ENCODE peak calls at places on chromosome 16, in four cellular contexts. Y is naive thymus-derived CD4-positive, alpha-beta T cell; Z is PC-3; D is GM06990. N is an unnamed sample.
A peak's percentile ranks its signal among the peaks of the same experiment; 100 is the strongest.

GRCh38 chr16:50603206-50604064 is 55.2 kb downstream of the NKD1 start:
- DNase-seq in Y (no peak), D (no peak), Z (no peak), N (peak; percentile 48)

GRCh38 chr16:57167951-57168350 is 17.9 kb downstream of the PSME3IP1 start:
- DNase-seq in Z (peak; percentile 57), D (no peak), Y (peak; percentile 59), N (peak; percentile 74)

GRCh38 chr16:52786105-52786504 is 239.2 kb upstream of the TOX3 start:
- DNase-seq in Y (no peak), Z (no peak), D (no peak), N (no peak)

GRCh38 chr16:57260294-57260929 is 15.4 kb downstream of the ARL2BP start:
- DNase-seq in Y (peak; percentile 51), D (peak; percentile 67), Z (peak; percentile 65), N (peak; percentile 70)

GRCh38 chr16:29927523-29927905 is 1.5 kb upstream of the KCTD13 start:
- DNase-seq in D (no peak), Z (no peak), Y (no peak), N (peak; percentile 53)

GRCh38 chr16:24748242-24748641 is 18.8 kb downstream of the TNRC6A start:
- DNase-seq in Y (no peak), Z (peak; percentile 80), D (no peak), N (peak; percentile 85)

GRCh38 chr16:8589293-8590160 is 784 bp downstream of the TMEM114 start:
- DNase-seq in Z (no peak), Y (no peak), D (no peak), N (no peak)

GRCh38 chr16:56233795-56234566 is 42.7 kb downstream of the GNAO1 start:
- DNase-seq in Y (no peak), D (no peak), Z (no peak), N (peak; percentile 46)

GRCh38 chr16:56370836-56371235 is 54.5 kb downstream of the AMFR start:
- DNase-seq in Y (no peak), Z (peak; percentile 59), D (no peak), N (peak; percentile 73)

GRCh38 chr16:23858496-23859062 is 22.8 kb downstream of the PRKCB start:
- DNase-seq in D (no peak), Y (no peak), Z (no peak), N (no peak)

GRCh38 chr16:74497761-74498160 is 76.5 kb upstream of the CLEC18B start:
- DNase-seq in D (no peak), Y (no peak), Z (no peak), N (no peak)

GRCh38 chr16:88023786-88024185 is 72.6 kb downstream of the BANP start:
- DNase-seq in D (no peak), Y (no peak), Z (no peak), N (no peak)

GRCh38 chr16:79001156-79001997 is 599.2 kb downstream of the MAF start:
- DNase-seq in Z (no peak), D (no peak), Y (no peak), N (no peak)

GRCh38 chr16:27401768-27402568 is at the start of gene IL21R:
- DNase-seq in Z (no peak), D (peak; percentile 95), Y (peak; percentile 87), N (peak; percentile 23)

GRCh38 chr16:54421220-54421619 is 134.6 kb upstream of the IRX3 start:
- DNase-seq in D (no peak), Y (no peak), Z (no peak), N (no peak)

GRCh38 chr16:30535777-30536190 is 1.1 kb upstream of the ZNF747 start:
- DNase-seq in Z (peak; percentile 30), D (peak; percentile 80), Y (peak; percentile 56), N (peak; percentile 55)

GRCh38 chr16:13907431-13907830 is 12.5 kb upstream of the ERCC4 start:
- DNase-seq in Z (no peak), D (no peak), Y (no peak), N (no peak)

GRCh38 chr16:23469814-23470213 is 16.8 kb upstream of the COG7 start:
- DNase-seq in Y (no peak), Z (peak; percentile 81), D (no peak), N (no peak)

GRCh38 chr16:17829826-17830225 is 359.1 kb upstream of the XYLT1 start:
- DNase-seq in D (no peak), Z (no peak), Y (no peak), N (no peak)

GRCh38 chr16:57071840-57072541 is 20.4 kb upstream of the CPNE2 start:
- DNase-seq in Y (no peak), Z (peak; percentile 72), D (no peak), N (peak; percentile 23)

GRCh38 chr16:52578007-52578828 is 31.3 kb upstream of the TOX3 start:
- DNase-seq in Y (no peak), Z (no peak), D (no peak), N (no peak)

GRCh38 chr16:12178251-12178990 is 201.9 kb downstream of the SNX29 start:
- DNase-seq in Y (no peak), Z (no peak), D (no peak), N (peak; percentile 36)

GRCh38 chr16:4958510-4959111 is 481 bp downstream of the SEC14L5 start:
- DNase-seq in D (no peak), Z (no peak), Y (no peak), N (no peak)

GRCh38 chr16:62870554-62870953 is 834.3 kb upstream of the CDH8 start:
- DNase-seq in D (peak; percentile 15), Y (no peak), Z (no peak), N (peak; percentile 0)

GRCh38 chr16:19090916-19091315 is 22.8 kb upstream of the ITPRIPL2 start:
- DNase-seq in Z (no peak), Y (no peak), D (no peak), N (no peak)

GRCh38 chr16:71883193-71883848 is 661 bp downstream of the ZNF821 start:
- DNase-seq in D (peak; percentile 42), Y (peak; percentile 73), Z (peak; percentile 30), N (peak; percentile 62)

GRCh38 chr16:901715-902601 is 68.8 kb downstream of the LMF1 start:
- DNase-seq in Y (no peak), D (no peak), Z (no peak), N (no peak)

GRCh38 chr16:84193480-84193879 is 2.5 kb downstream of the ADAD2 start:
- DNase-seq in D (no peak), Z (no peak), Y (peak; percentile 43), N (no peak)

GRCh38 chr16:64398795-64399194 is 723.1 kb downstream of the CDH11 start:
- DNase-seq in Y (no peak), D (no peak), Z (peak; percentile 72), N (no peak)

GRCh38 chr16:84815446-84815845 is 4.3 kb upstream of the CRISPLD2 start:
- DNase-seq in Y (no peak), D (no peak), Z (no peak), N (no peak)

GRCh38 chr16:85898521-85899442 is at the start of gene IRF8:
- DNase-seq in D (peak; percentile 95), Y (peak; percentile 63), Z (no peak), N (peak; percentile 29)
- H3K4me3 ChIP-seq in D (peak within 1 kb of the TSS; percentile 91), Y (peak within 1 kb of the TSS; percentile 51), Z (no peak within 1 kb of the TSS), N (peak within 1 kb of the TSS; percentile 65)

DNA sequence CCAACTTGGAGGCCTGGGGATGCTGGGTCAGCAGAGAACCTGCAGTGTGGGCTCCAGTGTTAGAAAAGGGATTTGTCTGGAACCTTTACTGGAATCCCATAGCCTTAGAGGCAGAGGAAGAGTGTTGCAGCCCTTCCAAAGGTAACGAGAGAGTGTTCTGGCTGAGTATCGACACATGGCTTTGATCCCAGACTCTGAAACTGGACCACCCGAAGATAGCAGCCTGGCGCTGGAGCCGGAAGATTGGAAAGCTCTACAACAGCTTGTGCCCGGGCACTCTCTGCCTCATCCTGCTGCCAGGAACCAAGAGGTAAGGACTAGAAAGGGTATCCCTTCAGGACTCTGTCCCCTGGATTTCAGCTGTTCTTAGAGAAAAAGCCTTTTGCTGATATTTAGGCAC is 39.7 kb downstream of the REXO5 start:
- DNase-seq in Z (no peak), D (no peak), Y (no peak), N (no peak)
- H3K36me3 ChIP-seq in Z (no peaks in the 10 kb centered on the region), D (peaks cover 2% of the 10 kb centered on the region), Y (no peaks in the 10 kb centered on the region), N (peaks cover 5% of the 10 kb centered on the region)

GRCh38 chr16:3171181-3171854 is 16.7 kb upstream of the OR1F1 start:
- DNase-seq in D (no peak), Y (peak; percentile 49), Z (no peak), N (no peak)
- H3K4me3 ChIP-seq in D (peak overlapping the region; percentile 32), Y (peak overlapping the region; percentile 46), Z (no peak overlapping the region), N (no peak overlapping the region)

GRCh38 chr16:28591355-28591754 is 5.5 kb downstream of the SULT1A2 start:
- DNase-seq in Z (no peak), Y (no peak), D (no peak), N (no peak)

GRCh38 chr16:28590384-28591340 is 6.2 kb downstream of the SULT1A2 start:
- DNase-seq in Z (no peak), Y (no peak), D (no peak), N (no peak)

GRCh38 chr16:28587386-28587785 is 9.5 kb downstream of the SULT1A2 start:
- DNase-seq in Y (no peak), Z (peak; percentile 62), D (no peak), N (no peak)

GRCh38 chr16:28589930-28590329 is 6.9 kb downstream of the SULT1A2 start:
- DNase-seq in Y (no peak), D (no peak), Z (no peak), N (no peak)

GRCh38 chr16:28589069-28589468 is 7.8 kb downstream of the SULT1A2 start:
- DNase-seq in Z (no peak), Y (no peak), D (no peak), N (no peak)
- H3K36me3 ChIP-seq in Z (no peaks in the 10 kb centered on the region), Y (no peaks in the 10 kb centered on the region), D (peaks cover 11% of the 10 kb centered on the region), N (peaks cover 39% of the 10 kb centered on the region)

DNA sequence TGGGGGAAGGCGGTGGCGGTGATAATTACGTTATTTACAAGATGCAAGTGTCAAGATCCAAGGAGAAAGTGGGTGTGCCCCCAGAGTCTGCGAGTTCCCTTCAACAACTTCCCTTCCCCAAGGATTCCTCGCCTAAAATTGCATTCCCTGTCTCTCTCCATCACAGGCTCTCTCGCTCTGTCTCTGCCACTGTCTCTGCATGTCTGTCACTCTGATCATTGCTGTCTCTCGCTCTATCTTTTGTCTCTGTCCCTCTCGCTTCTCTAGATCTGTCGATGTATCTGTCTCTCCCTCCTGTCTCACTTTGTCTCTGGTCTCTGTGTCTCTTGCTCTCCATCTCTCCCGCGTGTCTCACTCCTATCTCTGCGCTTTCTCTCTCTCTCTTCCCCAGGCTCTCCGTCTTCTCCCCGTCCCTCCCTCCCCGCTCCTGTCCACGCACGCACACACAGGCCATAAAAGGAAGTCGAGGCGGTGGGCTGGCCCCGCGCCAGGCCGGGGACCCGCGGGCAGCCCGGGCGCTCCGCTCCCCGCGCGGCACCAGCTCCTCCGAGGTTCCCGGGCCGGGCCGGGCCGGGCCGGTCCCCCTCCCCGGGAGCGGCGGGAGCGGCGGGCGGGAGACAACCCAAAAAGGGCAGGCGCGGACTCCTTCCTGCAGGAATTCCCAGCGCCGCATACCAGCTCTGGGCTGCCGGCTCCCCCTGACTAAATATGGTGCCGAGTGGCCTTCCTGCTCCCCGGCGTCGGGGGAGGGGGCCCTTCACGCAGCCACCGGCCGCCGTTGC is 1.1 kb upstream of the MYH11 start:
- DNase-seq in Z (no peak), D (no peak), Y (no peak), N (peak; percentile 80)
- H3K4me3 ChIP-seq in Z (no peak overlapping the region), D (peak overlapping the region; percentile 47), Y (no peak overlapping the region), N (peak overlapping the region; percentile 74)

GRCh38 chr16:89108412-89108811 is 14.8 kb downstream of the ACSF3 start:
- DNase-seq in Z (no peak), D (no peak), Y (no peak), N (no peak)

GRCh38 chr16:89104930-89105571 is 11.4 kb downstream of the ACSF3 start:
- DNase-seq in D (peak; percentile 13), Z (no peak), Y (no peak), N (no peak)

GRCh38 chr16:89106533-89107208 is 13.0 kb downstream of the ACSF3 start:
- DNase-seq in Z (no peak), Y (no peak), D (no peak), N (no peak)

GRCh38 chr16:89105599-89106151 is 12.0 kb downstream of the ACSF3 start:
- DNase-seq in Y (no peak), D (no peak), Z (no peak), N (no peak)

GRCh38 chr16:89107209-89107582 is 13.5 kb downstream of the ACSF3 start:
- DNase-seq in Z (no peak), Y (no peak), D (no peak), N (no peak)
- H3K36me3 ChIP-seq in Z (no peaks in the 10 kb centered on the region), Y (no peaks in the 10 kb centered on the region), D (peaks cover 41% of the 10 kb centered on the region), N (peaks cover 59% of the 10 kb centered on the region)

N was measured in adipocyte.